ENCODE peak calls at places on chromosomes 5 and 9, in four cellular contexts. One of them, this sample, is unnamed.

GRCh38 chr9:97237951-97238851 is 69.3 kb upstream of the CCDC180 start:
- DNase-seq in OCI-LY7: no peak
- DNase-seq in HFF-Myc: peak
- DNase-seq in mesenchymal stem cell: peak
- DNase-seq in this sample: peak

GRCh38 chr9:135468866-135469521 is 10.6 kb upstream of the PPP1R26 start:
- DNase-seq in OCI-LY7: no peak
- DNase-seq in HFF-Myc: peak
- DNase-seq in mesenchymal stem cell: peak
- DNase-seq in this sample: no peak

GRCh38 chr5:123610665-123611406 is 98.9 kb downstream of the CSNK1G3 start:
- DNase-seq in OCI-LY7: peak
- DNase-seq in mesenchymal stem cell: peak
- DNase-seq in HFF-Myc: peak
- DNase-seq in this sample: peak

GRCh38 chr5:19885040-19885824 is 102.8 kb downstream of the CDH18 start:
- DNase-seq in OCI-LY7: no peak
- DNase-seq in HFF-Myc: no peak
- DNase-seq in mesenchymal stem cell: no peak
- DNase-seq in this sample: no peak

GRCh38 chr5:40915341-40915926 is 6.1 kb downstream of the C7 start:
- DNase-seq in HFF-Myc: no peak
- DNase-seq in mesenchymal stem cell: no peak
- DNase-seq in OCI-LY7: no peak
- DNase-seq in this sample: no peak

GRCh38 chr9:8856686-8857329 is 1057.2 kb upstream of the DMAC1 start:
- DNase-seq in HFF-Myc: no peak
- DNase-seq in mesenchymal stem cell: peak
- DNase-seq in OCI-LY7: no peak
- DNase-seq in this sample: no peak

GRCh38 chr9:121201045-121201737 is 478 bp downstream of the RAB14 start:
- DNase-seq in OCI-LY7: peak
- DNase-seq in mesenchymal stem cell: no peak
- DNase-seq in HFF-Myc: no peak
- DNase-seq in this sample: no peak

GRCh38 chr5:113293613-113294340 is 141.0 kb downstream of the TSSK1B start:
- DNase-seq in OCI-LY7: no peak
- DNase-seq in mesenchymal stem cell: peak
- DNase-seq in HFF-Myc: no peak
- DNase-seq in this sample: no peak

GRCh38 chr9:5515261-5515650 is 4.9 kb downstream of the PDCD1LG2 start:
- DNase-seq in OCI-LY7: no peak
- DNase-seq in HFF-Myc: no peak
- DNase-seq in mesenchymal stem cell: no peak
- DNase-seq in this sample: no peak

GRCh38 chr9:128702445-128702948 is at the start of gene PKN3:
- DNase-seq in OCI-LY7: peak
- DNase-seq in mesenchymal stem cell: peak
- DNase-seq in HFF-Myc: peak
- DNase-seq in this sample: no peak

GRCh38 chr9:5714501-5715401 is 85.8 kb downstream of the RIC1 start:
- DNase-seq in HFF-Myc: no peak
- DNase-seq in mesenchymal stem cell: peak
- DNase-seq in OCI-LY7: peak
- DNase-seq in this sample: peak

GRCh38 chr5:153901449-153901848 is 137.3 kb downstream of the FAM114A2 start:
- DNase-seq in OCI-LY7: no peak
- DNase-seq in HFF-Myc: peak
- DNase-seq in mesenchymal stem cell: no peak
- DNase-seq in this sample: no peak

GRCh38 chr9:96187108-96187695 is 114.8 kb downstream of the HSD17B3 start:
- DNase-seq in HFF-Myc: no peak
- DNase-seq in mesenchymal stem cell: no peak
- DNase-seq in OCI-LY7: no peak
- DNase-seq in this sample: no peak

GRCh38 chr5:135501965-135502364 is 33.8 kb downstream of the NEUROG1 start:
- DNase-seq in mesenchymal stem cell: no peak
- DNase-seq in OCI-LY7: no peak
- DNase-seq in HFF-Myc: no peak
- DNase-seq in this sample: no peak

GRCh38 chr9:113887436-113887835 is 11.3 kb downstream of the ZNF618 start:
- DNase-seq in HFF-Myc: no peak
- DNase-seq in mesenchymal stem cell: no peak
- DNase-seq in OCI-LY7: no peak
- DNase-seq in this sample: no peak

GRCh38 chr5:154898210-154898609 is 39.8 kb downstream of the CNOT8 start:
- DNase-seq in HFF-Myc: no peak
- DNase-seq in OCI-LY7: no peak
- DNase-seq in mesenchymal stem cell: no peak
- DNase-seq in this sample: no peak

GRCh38 chr9:21095561-21095960 is 17.8 kb upstream of the IFNB1 start:
- DNase-seq in mesenchymal stem cell: peak
- DNase-seq in HFF-Myc: no peak
- DNase-seq in OCI-LY7: no peak
- DNase-seq in this sample: no peak

GRCh38 chr5:28369418-28369817 is 1331.0 kb upstream of the CDH9 start:
- DNase-seq in OCI-LY7: no peak
- DNase-seq in mesenchymal stem cell: no peak
- DNase-seq in HFF-Myc: no peak
- DNase-seq in this sample: no peak

GRCh38 chr5:119059740-119060255 is 11.1 kb upstream of the DMXL1 start:
- DNase-seq in OCI-LY7: no peak
- DNase-seq in mesenchymal stem cell: no peak
- DNase-seq in HFF-Myc: no peak
- DNase-seq in this sample: no peak

GRCh38 chr5:60196382-60197113 is 303.0 kb upstream of the PDE4D start:
- DNase-seq in HFF-Myc: peak
- DNase-seq in mesenchymal stem cell: peak
- DNase-seq in OCI-LY7: no peak
- DNase-seq in this sample: peak

GRCh38 chr9:105681724-105682123 is 12.6 kb upstream of the TMEM38B start:
- DNase-seq in HFF-Myc: no peak
- DNase-seq in mesenchymal stem cell: peak
- DNase-seq in OCI-LY7: no peak
- DNase-seq in this sample: no peak

GRCh38 chr9:83027153-83027867 is 35.6 kb downstream of the RASEF start:
- DNase-seq in OCI-LY7: no peak
- DNase-seq in mesenchymal stem cell: peak
- DNase-seq in HFF-Myc: peak
- DNase-seq in this sample: peak

GRCh38 chr9:135020481-135021392 is 66.7 kb upstream of the OLFM1 start:
- DNase-seq in OCI-LY7: no peak
- DNase-seq in HFF-Myc: no peak
- DNase-seq in mesenchymal stem cell: no peak
- DNase-seq in this sample: no peak

GRCh38 chr5:95411476-95411875 is 20.3 kb downstream of the FAM81B start:
- DNase-seq in mesenchymal stem cell: no peak
- DNase-seq in OCI-LY7: no peak
- DNase-seq in HFF-Myc: no peak
- DNase-seq in this sample: no peak

GRCh38 chr9:31232485-31232884 is 1152.0 kb upstream of the ACO1 start:
- DNase-seq in OCI-LY7: no peak
- DNase-seq in HFF-Myc: no peak
- DNase-seq in mesenchymal stem cell: no peak
- DNase-seq in this sample: no peak

GRCh38 chr5:178793156-178793555 is 62.7 kb upstream of the ZNF354A start:
- DNase-seq in HFF-Myc: no peak
- DNase-seq in mesenchymal stem cell: no peak
- DNase-seq in OCI-LY7: peak
- DNase-seq in this sample: no peak

GRCh38 chr9:121651295-121652036 is at the start of gene DAB2IP:
- DNase-seq in mesenchymal stem cell: peak
- DNase-seq in HFF-Myc: no peak
- DNase-seq in OCI-LY7: no peak
- DNase-seq in this sample: no peak

GRCh38 chr9:108688051-108688450 is 167.7 kb downstream of the ACTL7B start:
- DNase-seq in mesenchymal stem cell: no peak
- DNase-seq in HFF-Myc: no peak
- DNase-seq in OCI-LY7: no peak
- DNase-seq in this sample: no peak

GRCh38 chr9:135588886-135589595 is 27.5 kb downstream of the PAEP start:
- DNase-seq in HFF-Myc: no peak
- DNase-seq in OCI-LY7: no peak
- DNase-seq in mesenchymal stem cell: no peak
- DNase-seq in this sample: no peak

GRCh38 chr9:124312290-124313265 is 54.8 kb downstream of the NEK6 start:
- DNase-seq in mesenchymal stem cell: no peak
- DNase-seq in HFF-Myc: no peak
- DNase-seq in OCI-LY7: no peak
- DNase-seq in this sample: no peak

GRCh38 chr5:151288180-151288579 is 15.4 kb downstream of the SLC36A3 start:
- DNase-seq in HFF-Myc: no peak
- DNase-seq in OCI-LY7: peak
- DNase-seq in mesenchymal stem cell: no peak
- DNase-seq in this sample: no peak

GRCh38 chr5:103037673-103038455 is 82.1 kb downstream of the GIN1 start:
- DNase-seq in OCI-LY7: peak
- DNase-seq in mesenchymal stem cell: no peak
- DNase-seq in HFF-Myc: no peak
- DNase-seq in this sample: no peak

GRCh38 chr5:61575103-61575502 is 243.0 kb downstream of the ZSWIM6 start:
- DNase-seq in mesenchymal stem cell: peak
- DNase-seq in HFF-Myc: peak
- DNase-seq in OCI-LY7: no peak
- DNase-seq in this sample: peak

DNA sequence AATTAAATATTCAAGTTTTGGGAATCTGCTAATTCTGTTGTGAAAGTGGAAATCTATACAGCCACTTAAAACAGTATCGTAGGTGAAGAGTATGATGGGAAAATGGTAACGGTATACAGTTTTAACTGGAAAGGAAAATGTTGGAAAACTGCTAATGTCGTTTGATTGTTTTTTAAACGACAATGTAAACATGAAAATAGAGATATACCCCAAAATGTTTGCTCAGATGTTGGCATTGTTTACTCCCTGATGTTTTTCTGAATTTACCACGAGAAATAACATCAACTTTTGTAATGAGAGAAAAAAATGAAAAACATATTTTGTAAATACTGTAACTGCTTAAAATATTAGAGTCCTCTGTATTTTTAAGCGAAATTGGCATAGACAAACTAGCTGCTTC is 2.7 kb downstream of the MATR3 start:
- DNase-seq in mesenchymal stem cell: no peak
- DNase-seq in HFF-Myc: no peak
- DNase-seq in OCI-LY7: no peak
- DNase-seq in this sample: no peak
- H3K4me3 ChIP-seq in mesenchymal stem cell: no peak
- H3K4me3 ChIP-seq in HFF-Myc: peak
- H3K4me3 ChIP-seq in OCI-LY7: peak
- H3K4me3 ChIP-seq in this sample: no peak

DNA sequence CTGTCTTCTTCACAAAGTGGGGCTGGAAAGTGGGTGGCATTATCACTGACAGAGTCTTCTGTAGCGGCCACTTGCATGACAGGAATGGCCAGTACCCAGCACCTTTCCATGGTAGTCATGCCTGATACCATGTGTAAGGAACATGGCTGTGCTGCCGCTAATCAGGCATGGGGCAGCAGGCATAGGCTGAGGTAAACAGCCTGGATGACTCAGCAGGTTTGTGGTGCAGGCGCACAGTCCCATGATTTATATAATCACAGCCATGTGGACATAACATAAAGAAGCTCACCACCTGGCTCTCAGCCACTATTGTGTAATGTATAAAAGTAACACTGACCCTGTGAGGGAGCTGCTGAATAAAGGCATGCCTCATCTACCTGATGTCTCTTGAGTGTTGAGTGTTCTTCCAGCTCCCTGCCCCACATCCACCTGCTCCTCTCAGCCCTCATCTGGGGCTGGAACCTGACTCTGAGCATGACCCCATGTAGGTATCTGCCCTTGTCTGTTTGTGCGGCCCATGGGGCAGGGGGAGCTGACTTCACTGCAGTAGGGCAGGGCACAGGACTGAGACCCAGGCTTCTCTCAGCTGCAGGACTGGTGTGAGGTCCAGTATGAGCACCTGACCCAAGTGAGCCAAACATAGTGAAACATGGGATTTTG is 13.2 kb upstream of the ICE1 start:
- DNase-seq in mesenchymal stem cell: peak
- DNase-seq in HFF-Myc: no peak
- DNase-seq in OCI-LY7: peak
- DNase-seq in this sample: no peak
- H3K4me3 ChIP-seq in mesenchymal stem cell: no peak
- H3K4me3 ChIP-seq in HFF-Myc: no peak
- H3K4me3 ChIP-seq in OCI-LY7: no peak
- H3K4me3 ChIP-seq in this sample: no peak

GRCh38 chr5:170971-171800 is 20.1 kb upstream of the LRRC14B start:
- DNase-seq in HFF-Myc: no peak
- DNase-seq in OCI-LY7: no peak
- DNase-seq in mesenchymal stem cell: no peak
- DNase-seq in this sample: no peak
- H3K4me3 ChIP-seq in HFF-Myc: no peak
- H3K4me3 ChIP-seq in OCI-LY7: no peak
- H3K4me3 ChIP-seq in mesenchymal stem cell: no peak
- H3K4me3 ChIP-seq in this sample: no peak

GRCh38 chr5:129094087-129094923 is at the start of gene ISOC1:
- DNase-seq in OCI-LY7: peak
- DNase-seq in HFF-Myc: peak
- DNase-seq in mesenchymal stem cell: peak
- DNase-seq in this sample: peak

GRCh38 chr5:129094924-129095797 is 612 bp downstream of the ISOC1 start:
- DNase-seq in OCI-LY7: peak
- DNase-seq in HFF-Myc: no peak
- DNase-seq in mesenchymal stem cell: peak
- DNase-seq in this sample: peak

GRCh38 chr5:129097498-129098296 is 3.1 kb downstream of the ISOC1 start:
- DNase-seq in mesenchymal stem cell: no peak
- DNase-seq in HFF-Myc: no peak
- DNase-seq in OCI-LY7: no peak
- DNase-seq in this sample: no peak

GRCh38 chr5:129098488-129099183 is 4.1 kb downstream of the ISOC1 start:
- DNase-seq in mesenchymal stem cell: peak
- DNase-seq in OCI-LY7: no peak
- DNase-seq in HFF-Myc: no peak
- DNase-seq in this sample: no peak

GRCh38 chr5:129096382-129096991 is 1.9 kb downstream of the ISOC1 start:
- DNase-seq in mesenchymal stem cell: peak
- DNase-seq in OCI-LY7: peak
- DNase-seq in HFF-Myc: no peak
- DNase-seq in this sample: no peak
- H3K4me3 ChIP-seq in mesenchymal stem cell: no peak
- H3K4me3 ChIP-seq in OCI-LY7: no peak
- H3K4me3 ChIP-seq in HFF-Myc: no peak
- H3K4me3 ChIP-seq in this sample: no peak

This sample was measured in kidney epithelial cell.